ENCODE peak calls at places on chromosomes 1 and 21, in seven cellular contexts. One of them, this sample, is unnamed.

GRCh38 chr1:20180221-20181207 is 5.4 kb upstream of the UBXN10 start:
- DNase-seq in IMR-90: no peak
- DNase-seq in epithelial cell of esophagus: no peak
- DNase-seq in CD4-positive, alpha-beta T cell: no peak
- DNase-seq in sigmoid colon: no peak
- DNase-seq in lower leg skin: no peak
- DNase-seq in heart right ventricle: no peak
- DNase-seq in this sample: no peak

GRCh38 chr1:112239953-112240352 is 156.1 kb upstream of the CTTNBP2NL start:
- DNase-seq in IMR-90: no peak
- DNase-seq in epithelial cell of esophagus: no peak
- DNase-seq in CD4-positive, alpha-beta T cell: no peak
- DNase-seq in sigmoid colon: no peak
- DNase-seq in lower leg skin: no peak
- DNase-seq in heart right ventricle: no peak
- DNase-seq in this sample: no peak

GRCh38 chr1:244865028-244865371 is 657 bp upstream of the HNRNPU start:
- DNase-seq in IMR-90: no peak
- DNase-seq in epithelial cell of esophagus: no peak
- DNase-seq in CD4-positive, alpha-beta T cell: peak; percentile 8
- DNase-seq in sigmoid colon: peak; percentile 71
- DNase-seq in lower leg skin: peak; percentile 87
- DNase-seq in heart right ventricle: peak; percentile 32
- DNase-seq in this sample: no peak

GRCh38 chr1:154972517-154973343 is 1.8 kb upstream of the CKS1B start:
- DNase-seq in IMR-90: peak; percentile 95
- DNase-seq in epithelial cell of esophagus: peak; percentile 98
- DNase-seq in CD4-positive, alpha-beta T cell: no peak
- DNase-seq in sigmoid colon: peak; percentile 78
- DNase-seq in lower leg skin: peak; percentile 95
- DNase-seq in heart right ventricle: peak; percentile 74
- DNase-seq in this sample: peak; percentile 70

GRCh38 chr1:175679931-175680652 is 63.3 kb downstream of the TNR start:
- DNase-seq in IMR-90: no peak
- DNase-seq in epithelial cell of esophagus: no peak
- DNase-seq in CD4-positive, alpha-beta T cell: no peak
- DNase-seq in sigmoid colon: no peak
- DNase-seq in lower leg skin: peak; percentile 50
- DNase-seq in heart right ventricle: no peak
- DNase-seq in this sample: no peak

GRCh38 chr1:27476222-27476621 is 13.7 kb downstream of the WASF2 start:
- DNase-seq in IMR-90: no peak
- DNase-seq in epithelial cell of esophagus: no peak
- DNase-seq in CD4-positive, alpha-beta T cell: no peak
- DNase-seq in sigmoid colon: peak; percentile 21
- DNase-seq in lower leg skin: peak; percentile 58
- DNase-seq in heart right ventricle: no peak
- DNase-seq in this sample: no peak

GRCh38 chr1:186948542-186948941 is 119.8 kb downstream of the PLA2G4A start:
- DNase-seq in IMR-90: no peak
- DNase-seq in epithelial cell of esophagus: peak; percentile 31
- DNase-seq in CD4-positive, alpha-beta T cell: no peak
- DNase-seq in sigmoid colon: no peak
- DNase-seq in lower leg skin: no peak
- DNase-seq in heart right ventricle: peak; percentile 14
- DNase-seq in this sample: no peak

GRCh38 chr1:153174624-153175023 is 23.9 kb upstream of the SPRR2G start:
- DNase-seq in IMR-90: no peak
- DNase-seq in epithelial cell of esophagus: peak; percentile 94
- DNase-seq in CD4-positive, alpha-beta T cell: no peak
- DNase-seq in sigmoid colon: no peak
- DNase-seq in lower leg skin: no peak
- DNase-seq in heart right ventricle: no peak
- DNase-seq in this sample: no peak

GRCh38 chr1:99816656-99817055 is 33.5 kb upstream of the AGL start:
- DNase-seq in IMR-90: no peak
- DNase-seq in epithelial cell of esophagus: no peak
- DNase-seq in CD4-positive, alpha-beta T cell: no peak
- DNase-seq in sigmoid colon: no peak
- DNase-seq in lower leg skin: no peak
- DNase-seq in heart right ventricle: no peak
- DNase-seq in this sample: no peak

GRCh38 chr1:173187838-173188237 is 19.3 kb downstream of the TNFSF4 start:
- DNase-seq in IMR-90: no peak
- DNase-seq in epithelial cell of esophagus: no peak
- DNase-seq in CD4-positive, alpha-beta T cell: no peak
- DNase-seq in sigmoid colon: no peak
- DNase-seq in lower leg skin: no peak
- DNase-seq in heart right ventricle: no peak
- DNase-seq in this sample: no peak

GRCh38 chr1:56098956-56099355 is 480.4 kb downstream of the PLPP3 start:
- DNase-seq in IMR-90: peak; percentile 85
- DNase-seq in epithelial cell of esophagus: no peak
- DNase-seq in CD4-positive, alpha-beta T cell: no peak
- DNase-seq in sigmoid colon: no peak
- DNase-seq in lower leg skin: no peak
- DNase-seq in heart right ventricle: no peak
- DNase-seq in this sample: no peak

GRCh38 chr1:9689971-9690381 is 38.4 kb downstream of the PIK3CD start:
- DNase-seq in IMR-90: no peak
- DNase-seq in epithelial cell of esophagus: peak; percentile 37
- DNase-seq in CD4-positive, alpha-beta T cell: peak; percentile 18
- DNase-seq in sigmoid colon: peak; percentile 73
- DNase-seq in lower leg skin: peak; percentile 86
- DNase-seq in heart right ventricle: peak; percentile 22
- DNase-seq in this sample: peak; percentile 56

GRCh38 chr1:52670599-52670998 is 27.5 kb downstream of the COA7 start:
- DNase-seq in IMR-90: no peak
- DNase-seq in epithelial cell of esophagus: no peak
- DNase-seq in CD4-positive, alpha-beta T cell: no peak
- DNase-seq in sigmoid colon: no peak
- DNase-seq in lower leg skin: no peak
- DNase-seq in heart right ventricle: no peak
- DNase-seq in this sample: no peak

GRCh38 chr1:37732111-37732780 is 32.7 kb downstream of the EPHA10 start:
- DNase-seq in IMR-90: no peak
- DNase-seq in epithelial cell of esophagus: no peak
- DNase-seq in CD4-positive, alpha-beta T cell: no peak
- DNase-seq in sigmoid colon: peak; percentile 29
- DNase-seq in lower leg skin: peak; percentile 65
- DNase-seq in heart right ventricle: no peak
- DNase-seq in this sample: no peak

GRCh38 chr1:155176544-155177071 is 3.0 kb downstream of the TRIM46 start:
- DNase-seq in IMR-90: peak; percentile 64
- DNase-seq in epithelial cell of esophagus: peak; percentile 78
- DNase-seq in CD4-positive, alpha-beta T cell: peak; percentile 81
- DNase-seq in sigmoid colon: peak; percentile 91
- DNase-seq in lower leg skin: peak; percentile 96
- DNase-seq in heart right ventricle: peak; percentile 84
- DNase-seq in this sample: peak; percentile 78

GRCh38 chr1:202009326-202010031 is 908 bp upstream of the ELF3 start:
- DNase-seq in IMR-90: peak; percentile 76
- DNase-seq in epithelial cell of esophagus: peak; percentile 86
- DNase-seq in CD4-positive, alpha-beta T cell: peak; percentile 33
- DNase-seq in sigmoid colon: peak; percentile 84
- DNase-seq in lower leg skin: no peak
- DNase-seq in heart right ventricle: peak; percentile 80
- DNase-seq in this sample: peak; percentile 81

GRCh38 chr1:16967095-16967567 is 13.3 kb downstream of the MFAP2 start:
- DNase-seq in IMR-90: peak; percentile 74
- DNase-seq in epithelial cell of esophagus: no peak
- DNase-seq in CD4-positive, alpha-beta T cell: no peak
- DNase-seq in sigmoid colon: no peak
- DNase-seq in lower leg skin: no peak
- DNase-seq in heart right ventricle: peak; percentile 60
- DNase-seq in this sample: no peak

GRCh38 chr1:23865543-23865930 is 2.6 kb downstream of the FUCA1 start:
- DNase-seq in IMR-90: peak; percentile 18
- DNase-seq in epithelial cell of esophagus: peak; percentile 88
- DNase-seq in CD4-positive, alpha-beta T cell: no peak
- DNase-seq in sigmoid colon: no peak
- DNase-seq in lower leg skin: no peak
- DNase-seq in heart right ventricle: peak; percentile 41
- DNase-seq in this sample: peak; percentile 54

GRCh38 chr1:227961651-227962050 is 13.9 kb upstream of the WNT9A start:
- DNase-seq in IMR-90: no peak
- DNase-seq in epithelial cell of esophagus: no peak
- DNase-seq in CD4-positive, alpha-beta T cell: no peak
- DNase-seq in sigmoid colon: peak; percentile 45
- DNase-seq in lower leg skin: no peak
- DNase-seq in heart right ventricle: no peak
- DNase-seq in this sample: no peak

GRCh38 chr1:200901796-200902444 is 7.2 kb downstream of the INAVA start:
- DNase-seq in IMR-90: no peak
- DNase-seq in epithelial cell of esophagus: peak; percentile 48
- DNase-seq in CD4-positive, alpha-beta T cell: no peak
- DNase-seq in sigmoid colon: peak; percentile 47
- DNase-seq in lower leg skin: no peak
- DNase-seq in heart right ventricle: no peak
- DNase-seq in this sample: no peak

GRCh38 chr1:221510793-221511503 is 230.9 kb downstream of the DUSP10 start:
- DNase-seq in IMR-90: no peak
- DNase-seq in epithelial cell of esophagus: no peak
- DNase-seq in CD4-positive, alpha-beta T cell: no peak
- DNase-seq in sigmoid colon: no peak
- DNase-seq in lower leg skin: no peak
- DNase-seq in heart right ventricle: no peak
- DNase-seq in this sample: no peak

GRCh38 chr21:44931501-44932365 is 8.1 kb upstream of the SLX9 start:
- DNase-seq in IMR-90: no peak
- DNase-seq in epithelial cell of esophagus: no peak
- DNase-seq in CD4-positive, alpha-beta T cell: no peak
- DNase-seq in sigmoid colon: no peak
- DNase-seq in lower leg skin: no peak
- DNase-seq in heart right ventricle: no peak
- DNase-seq in this sample: no peak

GRCh38 chr1:9767964-9768668 is 55.6 kb downstream of the CLSTN1 start:
- DNase-seq in IMR-90: no peak
- DNase-seq in epithelial cell of esophagus: no peak
- DNase-seq in CD4-positive, alpha-beta T cell: no peak
- DNase-seq in sigmoid colon: peak; percentile 49
- DNase-seq in lower leg skin: no peak
- DNase-seq in heart right ventricle: no peak
- DNase-seq in this sample: no peak

GRCh38 chr1:227951624-227952373 is 4.1 kb upstream of the WNT9A start:
- DNase-seq in IMR-90: no peak
- DNase-seq in epithelial cell of esophagus: no peak
- DNase-seq in CD4-positive, alpha-beta T cell: no peak
- DNase-seq in sigmoid colon: peak; percentile 46
- DNase-seq in lower leg skin: peak; percentile 71
- DNase-seq in heart right ventricle: no peak
- DNase-seq in this sample: no peak

GRCh38 chr1:184941094-184941733 is 33.1 kb downstream of the NIBAN1 start:
- DNase-seq in IMR-90: no peak
- DNase-seq in epithelial cell of esophagus: no peak
- DNase-seq in CD4-positive, alpha-beta T cell: no peak
- DNase-seq in sigmoid colon: no peak
- DNase-seq in lower leg skin: no peak
- DNase-seq in heart right ventricle: no peak
- DNase-seq in this sample: no peak

DNA sequence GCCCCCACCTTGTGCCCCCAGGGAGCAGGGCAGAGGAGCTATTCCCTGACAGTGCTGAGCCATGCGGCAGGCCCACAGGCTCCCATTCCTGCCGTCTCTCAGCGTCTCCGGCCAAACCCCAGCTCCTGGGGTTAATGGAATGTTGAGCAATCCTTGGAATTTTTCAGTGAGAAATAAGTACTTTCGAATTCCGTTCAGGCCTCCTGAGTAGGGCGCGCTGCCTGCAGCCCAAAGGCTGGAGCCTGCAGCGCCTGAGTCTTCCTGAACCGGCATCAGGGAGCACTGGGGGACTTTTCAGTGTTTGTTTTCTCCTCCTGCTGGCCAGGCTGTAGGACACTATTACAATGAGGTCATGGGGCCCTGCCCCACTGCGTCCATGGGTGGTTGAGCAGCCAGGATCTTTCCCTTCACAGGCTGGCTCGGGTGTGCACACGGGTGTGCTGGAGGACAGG is 33.3 kb upstream of the CSF1 start:
- DNase-seq in IMR-90: peak; percentile 94
- DNase-seq in epithelial cell of esophagus: peak; percentile 53
- DNase-seq in CD4-positive, alpha-beta T cell: no peak
- DNase-seq in sigmoid colon: peak; percentile 92
- DNase-seq in lower leg skin: peak; percentile 91
- DNase-seq in heart right ventricle: peak; percentile 66
- DNase-seq in this sample: peak; percentile 57
- TF ChIP-seq CTCF in IMR-90: peak; percentile 35
- TF ChIP-seq CTCF in epithelial cell of esophagus: no peak
- TF ChIP-seq CTCF in CD4-positive, alpha-beta T cell: no peak
- TF ChIP-seq CTCF in sigmoid colon: no peak
- TF ChIP-seq CTCF in lower leg skin: no peak
- TF ChIP-seq CTCF in heart right ventricle: peak; percentile 51
- TF ChIP-seq CTCF in this sample: peak; percentile 40

GRCh38 chr1:97050501-97050900 is 328.9 kb downstream of the PTBP2 start:
- DNase-seq in IMR-90: peak; percentile 59
- DNase-seq in epithelial cell of esophagus: no peak
- DNase-seq in CD4-positive, alpha-beta T cell: no peak
- DNase-seq in sigmoid colon: no peak
- DNase-seq in lower leg skin: no peak
- DNase-seq in heart right ventricle: no peak
- DNase-seq in this sample: no peak
- TF ChIP-seq CTCF in IMR-90: peak; percentile 53
- TF ChIP-seq CTCF in epithelial cell of esophagus: peak; percentile 29
- TF ChIP-seq CTCF in CD4-positive, alpha-beta T cell: no peak
- TF ChIP-seq CTCF in sigmoid colon: no peak
- TF ChIP-seq CTCF in lower leg skin: no peak
- TF ChIP-seq CTCF in heart right ventricle: peak; percentile 29
- TF ChIP-seq CTCF in this sample: no peak

DNA sequence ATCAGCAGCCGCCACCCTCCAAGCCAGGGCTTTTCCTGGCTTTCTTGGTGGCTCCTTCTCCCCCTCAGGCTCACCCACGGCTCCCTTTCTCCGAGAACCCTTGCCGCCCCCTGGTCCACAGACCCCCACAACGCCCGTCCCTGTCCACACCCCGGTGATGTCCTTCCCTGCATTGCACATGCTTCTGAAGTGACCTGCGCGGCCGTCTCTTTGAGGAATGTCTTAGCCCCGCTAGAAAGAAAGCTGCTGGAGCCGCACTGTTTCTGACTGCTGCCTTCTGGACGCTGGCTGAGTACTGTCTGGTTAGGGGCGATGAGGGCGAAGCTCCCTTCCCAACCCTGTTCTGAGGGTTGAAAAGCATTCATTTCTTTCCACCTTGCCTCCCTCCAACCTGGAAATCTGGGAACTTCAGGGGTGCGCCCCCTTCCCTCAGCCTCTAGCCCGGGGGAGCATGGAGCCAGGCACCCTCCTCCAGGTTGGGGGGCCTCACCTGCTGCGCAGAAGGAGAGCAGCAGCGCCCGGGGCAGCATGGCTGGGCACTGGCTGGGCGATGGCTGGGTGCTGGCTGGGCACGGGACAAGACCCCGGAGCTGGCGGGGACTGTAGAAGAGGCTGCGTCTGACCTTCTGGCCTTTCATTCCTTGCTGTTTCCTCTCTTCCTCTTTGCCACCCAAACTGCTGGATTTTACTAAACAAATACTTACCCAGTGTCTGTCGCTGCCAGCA is at the start of gene CLEC20A:
- DNase-seq in IMR-90: no peak
- DNase-seq in epithelial cell of esophagus: no peak
- DNase-seq in CD4-positive, alpha-beta T cell: no peak
- DNase-seq in sigmoid colon: no peak
- DNase-seq in lower leg skin: peak; percentile 75
- DNase-seq in heart right ventricle: no peak
- DNase-seq in this sample: no peak
- TF ChIP-seq CTCF in IMR-90: no peak
- TF ChIP-seq CTCF in epithelial cell of esophagus: no peak
- TF ChIP-seq CTCF in CD4-positive, alpha-beta T cell: no peak
- TF ChIP-seq CTCF in sigmoid colon: no peak
- TF ChIP-seq CTCF in lower leg skin: no peak
- TF ChIP-seq CTCF in heart right ventricle: no peak
- TF ChIP-seq CTCF in this sample: no peak

GRCh38 chr1:8031176-8031785 is 5.2 kb upstream of the ERRFI1 start:
- DNase-seq in IMR-90: peak; percentile 73
- DNase-seq in epithelial cell of esophagus: peak; percentile 63
- DNase-seq in CD4-positive, alpha-beta T cell: no peak
- DNase-seq in sigmoid colon: no peak
- DNase-seq in lower leg skin: no peak
- DNase-seq in heart right ventricle: peak; percentile 27
- DNase-seq in this sample: no peak
- TF ChIP-seq CTCF in IMR-90: peak; percentile 81
- TF ChIP-seq CTCF in epithelial cell of esophagus: peak; percentile 57
- TF ChIP-seq CTCF in CD4-positive, alpha-beta T cell: peak; percentile 90
- TF ChIP-seq CTCF in sigmoid colon: peak; percentile 41
- TF ChIP-seq CTCF in lower leg skin: no peak
- TF ChIP-seq CTCF in heart right ventricle: peak; percentile 92
- TF ChIP-seq CTCF in this sample: peak; percentile 87

This sample was measured in breast epithelium.